ENCODE peak calls at places on chromosomes 6 and 20, in six cellular contexts. I is endothelial cell of umbilical vein, C is esophagus muscularis mucosa, J is prostate gland, G is GM23338, K is upper lobe of left lung. Y is an unnamed sample.

GRCh38 chr20:33689973-33690372 is 3.8 kb upstream of the E2F1 start:
- DNase-seq in I (peak; percentile 72), C (no peak), J (no peak), G (no peak), K (no peak), Y (no peak)

GRCh38 chr6:134676307-134677281 is 273.3 kb downstream of the ALDH8A1 start:
- DNase-seq in I (no peak), C (no peak), J (no peak), G (no peak), K (no peak), Y (no peak)

GRCh38 chr6:20953019-20953418 is 418.8 kb downstream of the CDKAL1 start:
- DNase-seq in I (peak; percentile 95), C (no peak), J (no peak), G (peak; percentile 74), K (no peak), Y (no peak)

GRCh38 chr6:127458817-127459216 is 372 bp downstream of the KIAA0408 start:
- DNase-seq in I (no peak), C (no peak), J (no peak), G (no peak), K (peak; percentile 63), Y (no peak)

GRCh38 chr6:143545976-143546547 is 34.5 kb upstream of the FUCA2 start:
- DNase-seq in I (peak; percentile 14), C (no peak), J (no peak), G (no peak), K (no peak), Y (no peak)

GRCh38 chr6:1997702-1998101 is 247.7 kb downstream of the GMDS start:
- DNase-seq in I (no peak), C (no peak), J (no peak), G (no peak), K (no peak), Y (no peak)

GRCh38 chr20:56207656-56208055 is 40.9 kb upstream of the MC3R start:
- DNase-seq in I (no peak), C (no peak), J (no peak), G (no peak), K (no peak), Y (no peak)

GRCh38 chr20:38806855-38807655 is 1.6 kb downstream of the PPP1R16B start:
- DNase-seq in I (peak; percentile 28), C (no peak), J (no peak), G (peak; percentile 22), K (no peak), Y (no peak)

GRCh38 chr20:51500311-51500710 is 42.2 kb downstream of the NFATC2 start:
- DNase-seq in I (no peak), C (no peak), J (no peak), G (no peak), K (no peak), Y (no peak)

GRCh38 chr20:7180261-7181045 is 413.0 kb downstream of the BMP2 start:
- DNase-seq in I (no peak), C (no peak), J (no peak), G (no peak), K (no peak), Y (no peak)

GRCh38 chr20:53296451-53297153 is 297.0 kb downstream of the ZNF217 start:
- DNase-seq in I (no peak), C (no peak), J (no peak), G (no peak), K (no peak), Y (no peak)

GRCh38 chr6:121242386-121242785 is 91.9 kb downstream of the TBC1D32 start:
- DNase-seq in I (no peak), C (no peak), J (no peak), G (no peak), K (no peak), Y (no peak)

GRCh38 chr6:26553264-26553738 is 15.1 kb downstream of the HMGN4 start:
- DNase-seq in I (peak; percentile 82), C (no peak), J (peak; percentile 67), G (peak; percentile 82), K (peak; percentile 65), Y (no peak)

GRCh38 chr20:3744806-3745685 is 12.6 kb downstream of the HSPA12B start:
- DNase-seq in I (peak; percentile 73), C (no peak), J (no peak), G (peak; percentile 99), K (peak; percentile 90), Y (no peak)

GRCh38 chr6:126083875-126084274 is 97.5 kb downstream of the TRMT11 start:
- DNase-seq in I (no peak), C (no peak), J (no peak), G (no peak), K (no peak), Y (no peak)

GRCh38 chr6:28969129-28969528 is 36.0 kb downstream of the ZNF311 start:
- DNase-seq in I (no peak), C (no peak), J (no peak), G (peak; percentile 65), K (no peak), Y (no peak)

GRCh38 chr6:38634518-38634917 is 5.2 kb downstream of the BTBD9 start:
- DNase-seq in I (peak; percentile 14), C (no peak), J (no peak), G (no peak), K (no peak), Y (no peak)

DNA sequence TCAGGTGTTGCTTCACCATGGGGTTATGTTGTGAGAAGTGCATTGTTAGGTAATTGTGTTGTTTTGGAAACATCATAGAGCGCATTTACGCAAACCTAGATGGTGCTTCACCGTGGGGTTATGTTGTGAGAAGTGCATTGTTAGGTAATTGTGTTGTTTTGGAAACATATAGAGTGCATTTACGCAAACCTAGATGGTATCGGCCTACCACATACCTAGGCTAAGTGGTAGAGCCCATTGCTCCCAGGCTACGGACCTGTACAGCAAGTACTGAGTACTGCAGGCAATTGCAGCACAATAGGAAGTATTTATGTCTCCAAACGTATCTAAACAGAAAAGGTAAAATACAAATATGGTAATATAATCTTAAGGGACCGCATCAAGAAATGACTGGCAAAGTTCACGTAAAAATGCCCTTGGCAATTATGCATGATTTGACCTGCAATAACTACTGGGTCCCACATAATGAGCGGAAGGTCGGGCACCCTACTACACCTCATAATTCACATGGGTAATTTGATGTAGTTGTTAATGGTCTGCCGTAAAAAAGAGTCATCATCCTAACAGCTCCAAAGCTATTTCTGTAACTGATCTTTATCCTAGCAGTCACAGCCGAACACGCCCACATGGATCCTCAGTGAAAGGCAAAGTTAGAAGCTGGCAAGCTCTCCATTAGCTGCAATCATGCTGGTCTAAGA is 76.1 kb downstream of the RSPH3 start:
- DNase-seq in I (no peak), C (no peak), J (no peak), G (no peak), K (no peak), Y (no peak)
- TF ChIP-seq POLR2AphosphoS5 in I (no peak), C (no peak), J (no peak), G (no peak), K (no peak), Y (no peak)

DNA sequence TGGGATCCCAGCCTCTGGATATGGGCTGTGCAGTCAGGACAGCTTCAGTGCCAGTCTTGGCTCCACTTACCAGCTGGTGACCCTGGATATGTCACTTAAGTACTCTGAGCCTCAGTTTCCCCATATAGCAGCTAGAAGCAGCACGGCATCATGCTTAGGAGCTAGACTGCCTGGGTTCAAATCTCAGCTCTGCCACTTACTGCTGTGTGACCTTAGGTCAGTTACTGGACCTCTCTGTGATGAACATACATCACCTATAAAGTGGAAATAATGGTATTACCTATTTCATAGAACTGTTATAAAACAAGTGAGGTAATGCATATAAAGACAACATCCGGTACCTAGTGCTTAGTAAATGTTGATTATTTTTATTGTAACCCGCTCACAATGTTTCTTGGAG is 83.7 kb downstream of the GRM4 start:
- DNase-seq in I (no peak), C (no peak), J (no peak), G (no peak), K (no peak), Y (no peak)
- H3K4me1 ChIP-seq in I (no peaks in the 10 kb centered on the region), C (peaks cover 3% of the 10 kb centered on the region), J (no peaks in the 10 kb centered on the region), G (no peaks in the 10 kb centered on the region), K (no peaks in the 10 kb centered on the region), Y (no peaks in the 10 kb centered on the region)

DNA sequence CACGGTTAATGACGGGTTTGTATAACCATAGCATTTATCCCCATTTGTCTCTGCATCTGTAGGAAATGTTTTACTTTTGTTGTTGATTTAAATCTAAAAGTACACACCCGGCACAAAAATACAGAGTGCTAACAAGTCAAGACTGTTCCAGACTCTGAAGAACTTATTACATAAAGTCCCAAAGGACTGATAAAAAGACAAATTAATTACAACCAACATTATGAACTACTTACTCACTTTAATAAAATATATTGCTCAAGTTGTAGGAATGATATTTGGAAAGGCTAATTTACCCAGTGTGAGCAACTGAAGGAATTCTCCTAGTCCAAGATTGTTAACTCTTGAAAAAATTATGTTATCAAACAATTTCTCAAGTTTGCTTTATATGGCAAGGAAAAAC is 115.6 kb downstream of the KIF13A start:
- DNase-seq in I (no peak), C (no peak), J (no peak), G (no peak), K (no peak), Y (no peak)
- H3K27ac ChIP-seq in I (no peak overlapping the region), C (peak overlapping the region; percentile 7), J (no peak overlapping the region), G (no peak overlapping the region), K (no peak overlapping the region), Y (no peak overlapping the region)

GRCh38 chr6:14501914-14502313 is 384.3 kb downstream of the CD83 start:
- DNase-seq in I (no peak), C (no peak), J (no peak), G (no peak), K (no peak), Y (no peak)
- TF ChIP-seq POLR2AphosphoS5 in I (no peak), C (no peak), J (no peak), G (no peak), K (no peak), Y (no peak)

GRCh38 chr6:35586542-35586941 is 73.8 kb upstream of the TULP1 start:
- DNase-seq in I (no peak), C (no peak), J (no peak), G (no peak), K (no peak), Y (peak; percentile 74)
- H3K4me1 ChIP-seq in I (no peaks in the 10 kb centered on the region), C (peaks cover 55% of the 10 kb centered on the region), J (peaks cover 16% of the 10 kb centered on the region), G (no peaks in the 10 kb centered on the region), K (peaks cover 57% of the 10 kb centered on the region), Y (peaks cover 17% of the 10 kb centered on the region)

GRCh38 chr20:49711331-49711987 is 2.2 kb downstream of the B4GALT5 start:
- DNase-seq in I (no peak), C (no peak), J (no peak), G (no peak), K (no peak), Y (no peak)
- H3K27ac ChIP-seq in I (no peak overlapping the region), C (peak overlapping the region; percentile 95), J (peak overlapping the region; percentile 85), G (no peak overlapping the region), K (peak overlapping the region; percentile 99), Y (peak overlapping the region; percentile 89)